ENCODE peak calls at places on chromosomes 5 and 9, in four cellular contexts. One of them, this sample, is unnamed.

GRCh38 chr9:135065151-135065550 is 22.3 kb upstream of the OLFM1 start:
- DNase-seq in aorta: peak; percentile 51
- DNase-seq in OCI-M1: no peak
- DNase-seq in AG20443: no peak
- DNase-seq in this sample: no peak

GRCh38 chr5:155040984-155041383 is 27.4 kb downstream of the KIF4B start:
- DNase-seq in aorta: no peak
- DNase-seq in OCI-M1: no peak
- DNase-seq in AG20443: no peak
- DNase-seq in this sample: no peak

GRCh38 chr9:86614871-86615849 is 260.9 kb upstream of the TUT7 start:
- DNase-seq in aorta: no peak
- DNase-seq in OCI-M1: peak; percentile 29
- DNase-seq in AG20443: peak; percentile 75
- DNase-seq in this sample: peak; percentile 30

GRCh38 chr9:89635007-89635742 is 30.4 kb downstream of the GADD45G start:
- DNase-seq in aorta: no peak
- DNase-seq in OCI-M1: no peak
- DNase-seq in AG20443: peak; percentile 72
- DNase-seq in this sample: no peak

GRCh38 chr5:38287124-38287523 is 28.8 kb downstream of the EGFLAM start:
- DNase-seq in aorta: no peak
- DNase-seq in OCI-M1: no peak
- DNase-seq in AG20443: no peak
- DNase-seq in this sample: no peak

GRCh38 chr9:81522721-81523551 is 166.4 kb downstream of the TLE1 start:
- DNase-seq in aorta: no peak
- DNase-seq in OCI-M1: peak; percentile 53
- DNase-seq in AG20443: peak; percentile 64
- DNase-seq in this sample: peak; percentile 59

GRCh38 chr9:116377179-116377790 is 223.7 kb downstream of the PAPPA start:
- DNase-seq in aorta: no peak
- DNase-seq in OCI-M1: no peak
- DNase-seq in AG20443: peak; percentile 80
- DNase-seq in this sample: no peak

GRCh38 chr5:177175336-177175735 is 41.8 kb downstream of the NSD1 start:
- DNase-seq in aorta: no peak
- DNase-seq in OCI-M1: no peak
- DNase-seq in AG20443: no peak
- DNase-seq in this sample: no peak

GRCh38 chr9:128787583-128788156 is 617 bp downstream of the TBC1D13 start:
- DNase-seq in aorta: no peak
- DNase-seq in OCI-M1: peak; percentile 12
- DNase-seq in AG20443: peak; percentile 49
- DNase-seq in this sample: no peak

GRCh38 chr5:69213513-69214215 is 21.0 kb upstream of the CDK7 start:
- DNase-seq in aorta: no peak
- DNase-seq in OCI-M1: peak; percentile 28
- DNase-seq in AG20443: peak; percentile 40
- DNase-seq in this sample: no peak

GRCh38 chr9:129558063-129558550 is 62.8 kb downstream of the C9orf50 start:
- DNase-seq in aorta: no peak
- DNase-seq in OCI-M1: no peak
- DNase-seq in AG20443: no peak
- DNase-seq in this sample: no peak

GRCh38 chr5:78647838-78648358 is 674 bp downstream of the LHFPL2 start:
- DNase-seq in aorta: peak; percentile 90
- DNase-seq in OCI-M1: no peak
- DNase-seq in AG20443: peak; percentile 64
- DNase-seq in this sample: no peak